ENCODE peak calls at places on chromosomes 13 and 19, in four cellular contexts. P is lung, C is tibial nerve, A is heart right ventricle. H is an unnamed sample. For H3K36me3, the result is how much of the 10 kb centered on the place peaks cover.

GRCh38 chr13:29046588-29046987 is 226.4 kb downstream of the MTUS2 start:
- DNase-seq in P (no peak), C (no peak), A (no peak), H (no peak)

GRCh38 chr13:38159710-38160109 is 189.9 kb upstream of the UFM1 start:
- DNase-seq in P (no peak), C (no peak), A (no peak), H (no peak)

GRCh38 chr19:49073514-49074378 is 1.2 kb upstream of the KCNA7 start:
- DNase-seq in P (no peak), C (no peak), A (no peak), H (peak)

GRCh38 chr19:36574762-36575161 is 1.7 kb upstream of the ZNF529 start:
- DNase-seq in P (no peak), C (no peak), A (no peak), H (no peak)

GRCh38 chr19:13100031-13100588 is 2.5 kb downstream of the LYL1 start:
- DNase-seq in P (no peak), C (no peak), A (no peak), H (no peak)

GRCh38 chr13:54945978-54946377 is 1917.4 kb downstream of the OLFM4 start:
- DNase-seq in P (no peak), C (no peak), A (no peak), H (peak)

GRCh38 chr13:46899801-46900200 is 2.9 kb upstream of the HTR2A start:
- DNase-seq in P (no peak), C (no peak), A (no peak), H (no peak)

GRCh38 chr13:81677857-81678256 is 1336.9 kb upstream of the SPRY2 start:
- DNase-seq in P (no peak), C (no peak), A (no peak), H (no peak)

GRCh38 chr13:35797244-35797643 is 320.8 kb upstream of the MAB21L1 start:
- DNase-seq in P (no peak), C (no peak), A (no peak), H (no peak)

GRCh38 chr13:57672168-57672567 is 40.6 kb downstream of the PCDH17 start:
- DNase-seq in P (no peak), C (no peak), A (no peak), H (no peak)

GRCh38 chr13:28574617-28575142 is 79.8 kb upstream of the FLT1 start:
- DNase-seq in P (no peak), C (no peak), A (peak), H (no peak)

GRCh38 chr19:49906879-49907564 is 10.3 kb upstream of the IL4I1 start:
- DNase-seq in P (no peak), C (no peak), A (no peak), H (no peak)

GRCh38 chr13:98344392-98344791 is 167.3 kb upstream of the RNF113B start:
- DNase-seq in P (no peak), C (no peak), A (no peak), H (no peak)

GRCh38 chr19:39515551-39516191 is 732 bp downstream of the SELENOV start:
- DNase-seq in P (no peak), C (no peak), A (no peak), H (no peak)

GRCh38 chr13:47546265-47546962 is 454.7 kb downstream of the SUCLA2 start:
- DNase-seq in P (no peak), C (no peak), A (peak), H (no peak)

GRCh38 chr19:44212865-44213346 is 574 bp downstream of the ZNF227 start:
- DNase-seq in P (no peak), C (no peak), A (peak), H (peak)

GRCh38 chr13:75399168-75399878 is 82.6 kb downstream of the TBC1D4 start:
- DNase-seq in P (no peak), C (no peak), A (no peak), H (no peak)

GRCh38 chr13:51585696-51586095 is 1.4 kb downstream of the WDFY2 start:
- DNase-seq in P (no peak), C (no peak), A (no peak), H (no peak)

GRCh38 chr13:31166591-31166990 is 4.9 kb upstream of the HSPH1 start:
- DNase-seq in P (no peak), C (no peak), A (no peak), H (no peak)

GRCh38 chr19:42010245-42011126 is 16.5 kb upstream of the ATP1A3 start:
- DNase-seq in P (no peak), C (no peak), A (no peak), H (no peak)

GRCh38 chr13:41054212-41054877 is 7.0 kb upstream of the WBP4 start:
- DNase-seq in P (no peak), C (peak), A (no peak), H (peak)

GRCh38 chr19:1871140-1871597 is 7.8 kb upstream of the KLF16 start:
- DNase-seq in P (no peak), C (no peak), A (no peak), H (no peak)

GRCh38 chr19:1756264-1756663 is 3.0 kb downstream of the ONECUT3 start:
- DNase-seq in P (no peak), C (no peak), A (no peak), H (no peak)

GRCh38 chr19:5713228-5713627 is 6.7 kb downstream of the LONP1 start:
- DNase-seq in P (no peak), C (no peak), A (no peak), H (no peak)

GRCh38 chr19:5707576-5708575 is 12.1 kb downstream of the LONP1 start:
- DNase-seq in P (no peak), C (no peak), A (no peak), H (no peak)

GRCh38 chr19:5711025-5711424 is 8.9 kb downstream of the LONP1 start:
- DNase-seq in P (no peak), C (no peak), A (no peak), H (no peak)

GRCh38 chr19:5714819-5715218 is 5.1 kb downstream of the LONP1 start:
- DNase-seq in P (no peak), C (no peak), A (no peak), H (no peak)

GRCh38 chr19:5711713-5712161 is 8.2 kb downstream of the LONP1 start:
- DNase-seq in P (no peak), C (no peak), A (no peak), H (no peak)
- H3K36me3 ChIP-seq in P (under half), C (under half), A (under half), H (half or more)

GRCh38 chr19:16066611-16067104 is 9.6 kb upstream of the TPM4 start:
- DNase-seq in P (no peak), C (no peak), A (peak), H (peak)

GRCh38 chr19:16064209-16064889 is 11.9 kb upstream of the TPM4 start:
- DNase-seq in P (no peak), C (no peak), A (no peak), H (no peak)

GRCh38 chr19:16069813-16070365 is 6.4 kb upstream of the TPM4 start:
- DNase-seq in P (no peak), C (no peak), A (no peak), H (no peak)

GRCh38 chr19:16068696-16069259 is 7.5 kb upstream of the TPM4 start:
- DNase-seq in P (no peak), C (no peak), A (no peak), H (no peak)

GRCh38 chr19:16067205-16067938 is 8.9 kb upstream of the TPM4 start:
- DNase-seq in P (peak), C (no peak), A (peak), H (no peak)
- H3K4me3 ChIP-seq in P (peak), C (no peak), A (no peak), H (no peak)

GRCh38 chr19:40619333-40620160 is 18.4 kb downstream of the LTBP4 start:
- DNase-seq in P (no peak), C (no peak), A (peak), H (no peak)
- H3K36me3 ChIP-seq in P (under half), C (under half), A (under half), H (under half)

GRCh38 chr19:55252760-55253159 is 6.1 kb downstream of the PPP6R1 start:
- DNase-seq in P (no peak), C (no peak), A (no peak), H (no peak)
- H3K4me3 ChIP-seq in P (no peak), C (no peak), A (no peak), H (no peak)

DNA sequence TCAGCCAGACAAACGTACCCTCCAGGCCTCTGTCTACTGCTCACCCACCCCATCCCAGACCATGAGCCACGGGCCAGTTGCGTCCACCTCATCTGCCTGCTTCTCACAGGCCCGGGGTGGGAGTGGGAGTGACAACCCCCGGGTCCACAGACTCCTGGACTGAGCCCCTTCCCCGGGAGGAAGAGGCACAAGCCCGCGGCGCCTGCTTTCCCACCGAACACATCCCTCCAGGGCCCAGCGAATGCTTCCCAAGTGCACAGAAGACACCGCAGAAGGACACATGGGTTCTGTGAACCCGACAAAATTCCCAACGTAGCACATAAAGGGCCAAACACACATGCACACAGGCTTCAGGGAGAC is 18.0 kb upstream of the PLPP2 start:
- DNase-seq in P (no peak), C (no peak), A (peak), H (no peak)
- H3K36me3 ChIP-seq in P (under half), C (under half), A (under half), H (half or more)

GRCh38 chr19:15453091-15453498 is 3.3 kb upstream of the WIZ start:
- DNase-seq in P (no peak), C (no peak), A (no peak), H (no peak)
- H3K4me3 ChIP-seq in P (peak), C (peak), A (peak), H (no peak)

H was measured in HAP-1.